ENCODE peak calls at places on chromosome 22, in four cellular contexts. T is mesendoderm, G is IMR-90, H is H9. B is an unnamed sample.
A peak's percentile ranks its signal among the peaks of the same experiment; 100 is the strongest.

GRCh38 chr22:42203609-42204008 is 66.8 kb downstream of the TCF20 start:
- DNase-seq in T (peak; percentile 53), G (no peak), H (no peak), B (no peak)

GRCh38 chr22:46575915-46576555 is 38.6 kb upstream of the CELSR1 start:
- DNase-seq in T (peak; percentile 82), G (no peak), H (peak; percentile 74), B (no peak)

GRCh38 chr22:25110846-25111578 is 88.6 kb upstream of the CRYBB3 start:
- DNase-seq in T (peak; percentile 97), G (peak; percentile 67), H (peak; percentile 89), B (peak; percentile 80)

GRCh38 chr22:49209452-49210195 is 618.0 kb downstream of the BRD1 start:
- DNase-seq in T (no peak), G (no peak), H (peak; percentile 20), B (no peak)

GRCh38 chr22:48369789-48370507 is 1457.7 kb downstream of the BRD1 start:
- DNase-seq in T (peak; percentile 82), G (no peak), H (peak; percentile 84), B (no peak)

GRCh38 chr22:48431014-48431413 is 1396.7 kb downstream of the BRD1 start:
- DNase-seq in T (no peak), G (no peak), H (no peak), B (no peak)

GRCh38 chr22:40479887-40480538 is 109.6 kb downstream of the SGSM3 start:
- DNase-seq in T (no peak), G (peak; percentile 40), H (no peak), B (no peak)

GRCh38 chr22:31210830-31211503 is 1.1 kb upstream of the LIMK2 start:
- DNase-seq in T (no peak), G (no peak), H (no peak), B (no peak)

GRCh38 chr22:32103648-32104326 is 55.3 kb downstream of the C22orf42 start:
- DNase-seq in T (no peak), G (peak; percentile 3), H (no peak), B (no peak)

GRCh38 chr22:38505595-38506117 is 455 bp downstream of the DDX17 start:
- DNase-seq in T (peak; percentile 61), G (peak; percentile 46), H (no peak), B (no peak)

GRCh38 chr22:19932367-19933206 is 9.0 kb upstream of the COMT start:
- DNase-seq in T (no peak), G (no peak), H (no peak), B (no peak)

GRCh38 chr22:42269407-42270177 is 861 bp downstream of the TCF20 start:
- DNase-seq in T (peak; percentile 83), G (no peak), H (peak; percentile 80), B (no peak)

GRCh38 chr22:19761500-19762314 is 1.1 kb downstream of the TBX1 start:
- DNase-seq in T (peak; percentile 65), G (no peak), H (no peak), B (no peak)

GRCh38 chr22:39234157-39234793 is 10.5 kb downstream of the PDGFB start:
- DNase-seq in T (peak; percentile 85), G (no peak), H (no peak), B (peak; percentile 63)

GRCh38 chr22:44399906-44400762 is 87.4 kb upstream of the SHISAL1 start:
- DNase-seq in T (no peak), G (no peak), H (peak; percentile 13), B (no peak)

GRCh38 chr22:38700271-38700788 is 413 bp downstream of the JOSD1 start:
- DNase-seq in T (peak; percentile 46), G (no peak), H (no peak), B (no peak)

GRCh38 chr22:44451016-44451415 is 47.0 kb downstream of the RTL6 start:
- DNase-seq in T (no peak), G (no peak), H (no peak), B (no peak)

GRCh38 chr22:45996241-45997076 is 19.5 kb upstream of the WNT7B start:
- DNase-seq in T (no peak), G (peak; percentile 42), H (no peak), B (no peak)

GRCh38 chr22:42648368-42649260 is 578 bp downstream of the CYB5R3 start:
- DNase-seq in T (peak; percentile 19), G (no peak), H (no peak), B (no peak)

GRCh38 chr22:33883961-33884808 is 36.1 kb downstream of the LARGE1 start:
- DNase-seq in T (no peak), G (no peak), H (no peak), B (no peak)

GRCh38 chr22:23180893-23181762 is 819 bp downstream of the BCR start:
- DNase-seq in T (peak; percentile 55), G (no peak), H (no peak), B (no peak)
- H2AK5ac ChIP-seq in T (no peak overlapping the region), G (peak overlapping the region; percentile 67), H (no peak overlapping the region), B (peak overlapping the region; percentile 97)

GRCh38 chr22:28441720-28442263 is 237.8 kb downstream of the TTC28 start:
- DNase-seq in T (no peak), G (no peak), H (no peak), B (peak; percentile 6)

GRCh38 chr22:28440517-28441366 is 238.9 kb downstream of the TTC28 start:
- DNase-seq in T (no peak), G (peak; percentile 80), H (no peak), B (no peak)

GRCh38 chr22:28442951-28443876 is 236.4 kb downstream of the TTC28 start:
- DNase-seq in T (peak; percentile 91), G (peak; percentile 76), H (peak; percentile 79), B (peak; percentile 39)

GRCh38 chr22:28444659-28445058 is 235.0 kb downstream of the TTC28 start:
- DNase-seq in T (no peak), G (no peak), H (no peak), B (no peak)

DNA sequence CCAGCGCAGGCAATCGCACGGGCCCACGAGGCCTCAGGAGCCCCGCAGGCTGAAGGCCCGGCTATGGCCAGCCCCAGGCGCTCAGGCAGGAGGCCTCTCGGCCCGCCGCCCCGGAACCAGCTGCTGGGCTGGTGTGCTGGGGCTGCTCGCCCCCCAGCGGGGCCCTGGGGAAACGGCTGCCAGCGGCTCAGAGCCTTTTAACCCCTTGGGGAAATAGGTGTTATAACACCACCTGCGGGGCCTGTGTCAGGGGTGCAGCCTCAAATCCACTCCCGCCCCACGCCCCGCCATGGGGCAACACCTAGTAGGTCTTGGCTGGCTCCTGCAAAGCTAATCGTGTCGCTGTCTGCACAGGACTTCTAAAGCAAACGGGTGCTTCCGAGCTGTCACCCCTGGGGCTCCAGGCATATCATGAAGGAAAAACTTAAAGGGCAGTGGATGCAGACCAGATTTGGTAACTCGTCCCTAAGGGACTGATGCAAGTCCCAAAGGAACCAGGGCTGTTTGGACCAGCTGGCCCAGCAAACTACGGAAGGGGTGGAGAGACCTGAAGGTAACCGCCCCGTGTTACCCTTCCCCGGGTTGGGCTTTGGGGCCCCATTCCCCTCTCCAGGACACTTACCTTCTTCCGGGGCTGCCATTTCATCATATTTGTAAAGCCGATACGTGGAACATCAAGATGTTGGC is 237.2 kb downstream of the TTC28 start:
- DNase-seq in T (peak; percentile 92), G (peak; percentile 69), H (peak; percentile 86), B (peak; percentile 58)
- H2AK5ac ChIP-seq in T (no peak overlapping the region), G (peak overlapping the region; percentile 81), H (no peak overlapping the region), B (no peak overlapping the region)

GRCh38 chr22:50513175-50513574 is 5.2 kb downstream of the NCAPH2 start:
- DNase-seq in T (no peak), G (no peak), H (no peak), B (no peak)
- H2AK5ac ChIP-seq in T (no peak overlapping the region), G (no peak overlapping the region), H (no peak overlapping the region), B (no peak overlapping the region)

DNA sequence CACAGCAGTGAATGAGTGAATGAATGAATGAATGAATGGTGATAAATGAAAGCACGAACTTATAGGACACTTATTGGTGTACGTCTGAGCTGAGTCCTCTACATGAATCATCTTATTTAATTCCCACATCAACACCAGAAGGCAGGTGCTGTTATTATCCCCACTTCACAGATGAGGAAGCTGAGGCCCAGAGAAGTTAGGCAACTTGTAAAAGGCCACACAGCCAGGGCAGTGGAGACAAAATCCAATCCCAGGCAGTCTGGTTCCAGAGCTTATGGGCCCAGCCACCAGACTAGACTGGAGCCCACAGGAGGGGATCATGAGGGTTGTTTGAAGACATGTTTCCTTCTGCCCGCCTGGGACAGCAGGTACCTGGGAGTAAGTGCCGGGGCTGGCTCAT is 364.0 kb downstream of the MN1 start:
- DNase-seq in T (no peak), G (no peak), H (no peak), B (no peak)
- H2AK5ac ChIP-seq in T (peak overlapping the region; percentile 51), G (no peak overlapping the region), H (no peak overlapping the region), B (peak overlapping the region; percentile 91)

GRCh38 chr22:36356708-36357694 is 30.8 kb downstream of the MYH9 start:
- DNase-seq in T (no peak), G (peak; percentile 62), H (no peak), B (no peak)
- H2AK5ac ChIP-seq in T (no peak overlapping the region), G (peak overlapping the region; percentile 33), H (peak overlapping the region; percentile 44), B (no peak overlapping the region)

GRCh38 chr22:37021710-37022482 is 2.4 kb downstream of the MPST start:
- DNase-seq in T (no peak), G (peak; percentile 34), H (no peak), B (peak; percentile 51)
- H2AK5ac ChIP-seq in T (no peak overlapping the region), G (no peak overlapping the region), H (no peak overlapping the region), B (peak overlapping the region; percentile 68)

DNA sequence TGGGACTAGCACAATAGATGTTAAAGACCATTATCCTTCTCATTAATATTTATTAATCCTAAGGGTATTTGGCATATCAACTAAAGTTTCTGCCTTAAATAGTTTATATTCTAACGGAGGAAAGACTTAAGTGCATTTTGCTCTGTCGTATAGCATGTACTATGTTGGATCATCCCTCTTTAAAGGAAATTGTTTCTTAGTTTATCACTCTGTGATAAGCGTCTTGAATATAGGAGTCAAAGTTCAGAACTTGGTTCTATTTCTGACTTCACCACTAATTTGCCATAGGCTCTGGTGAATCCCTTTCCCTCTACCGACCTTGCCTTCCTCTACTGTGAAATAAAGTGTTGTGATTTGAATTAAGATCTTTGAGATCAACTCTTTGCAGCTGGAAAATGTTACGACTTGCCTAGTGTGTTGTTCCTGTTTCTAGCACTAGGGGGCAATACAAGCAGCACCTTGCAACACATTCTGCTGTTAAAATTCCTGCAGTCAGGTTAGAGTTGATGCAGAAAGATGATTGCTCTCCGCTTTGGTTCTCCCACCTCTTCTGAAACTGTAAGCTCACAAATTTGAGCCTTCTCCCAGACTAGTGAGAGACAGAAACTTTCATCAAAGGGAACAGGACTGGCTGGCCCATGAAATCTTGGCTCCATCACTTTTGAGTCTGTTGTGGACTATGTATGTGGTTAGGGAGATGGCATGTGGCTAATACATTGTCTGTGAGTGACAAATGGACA is 27.8 kb upstream of the ZNRF3 start:
- DNase-seq in T (peak; percentile 81), G (peak; percentile 78), H (peak; percentile 63), B (peak; percentile 68)
- H2AK5ac ChIP-seq in T (no peak overlapping the region), G (no peak overlapping the region), H (no peak overlapping the region), B (no peak overlapping the region)

DNA sequence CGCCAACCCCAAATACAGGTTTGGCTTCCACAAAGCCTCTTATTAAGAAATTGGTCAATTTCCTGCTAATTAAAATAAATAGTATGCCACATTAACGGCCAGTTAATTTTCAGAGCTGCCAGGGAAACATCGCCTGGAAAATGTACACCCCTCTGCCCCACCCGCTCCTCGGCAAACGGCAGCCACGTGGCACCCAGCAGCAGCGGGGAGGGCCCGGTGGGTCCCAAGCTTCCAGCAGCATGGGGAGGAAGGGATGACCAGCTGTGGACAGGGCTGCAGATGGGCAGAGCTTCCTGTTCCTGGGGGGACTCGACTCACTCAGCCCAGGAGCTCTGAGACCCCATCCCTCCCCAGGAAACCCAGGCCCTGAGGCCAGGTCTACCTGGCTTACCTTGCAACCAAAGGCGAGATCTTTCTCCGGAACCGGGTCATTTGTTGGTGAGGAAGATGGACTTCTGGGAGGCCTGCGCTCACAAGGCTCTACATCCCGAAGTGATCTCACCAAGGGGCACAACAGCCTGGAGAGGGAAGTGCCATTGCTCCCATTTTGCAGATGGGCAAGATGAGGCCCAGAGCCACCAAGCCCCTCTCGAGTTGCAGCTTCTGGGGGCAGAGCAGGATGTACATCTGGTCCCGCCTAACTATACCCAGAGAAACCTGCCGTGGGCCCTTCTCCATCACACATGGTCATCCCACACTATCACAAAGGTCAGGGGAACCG is 68.3 kb downstream of the IGLL1 start:
- DNase-seq in T (no peak), G (no peak), H (no peak), B (no peak)
- H2AK5ac ChIP-seq in T (no peak overlapping the region), G (no peak overlapping the region), H (no peak overlapping the region), B (no peak overlapping the region)

B was measured in neuronal stem cell.